ENCODE peak calls at places on chromosomes 2 and 18, in five cellular contexts. One of them, this sample, is unnamed.

GRCh38 chr2:135709992-135710391 is 31.7 kb upstream of the UBXN4 start:
- DNase-seq in fibroblast of pulmonary artery: peak
- DNase-seq in GM10248: peak
- DNase-seq in AG09309: no peak
- DNase-seq in activated CD8-positive, alpha-beta T cell treated with anti-CD3 and anti-CD28 coated beads for 36 hours: peak
- DNase-seq in this sample: peak

GRCh38 chr2:8003462-8004075 is 678.3 kb upstream of the ID2 start:
- DNase-seq in activated CD8-positive, alpha-beta T cell treated with anti-CD3 and anti-CD28 coated beads for 36 hours: no peak
- DNase-seq in fibroblast of pulmonary artery: peak
- DNase-seq in GM10248: no peak
- DNase-seq in AG09309: peak
- DNase-seq in this sample: peak

GRCh38 chr2:108987111-108987510 is 1.9 kb downstream of the EDAR start:
- DNase-seq in activated CD8-positive, alpha-beta T cell treated with anti-CD3 and anti-CD28 coated beads for 36 hours: peak
- DNase-seq in GM10248: no peak
- DNase-seq in fibroblast of pulmonary artery: no peak
- DNase-seq in AG09309: no peak
- DNase-seq in this sample: no peak

GRCh38 chr2:169107645-169108044 is 38.3 kb downstream of the DHRS9 start:
- DNase-seq in AG09309: no peak
- DNase-seq in fibroblast of pulmonary artery: no peak
- DNase-seq in activated CD8-positive, alpha-beta T cell treated with anti-CD3 and anti-CD28 coated beads for 36 hours: peak
- DNase-seq in GM10248: no peak
- DNase-seq in this sample: no peak

GRCh38 chr2:173961346-173961705 is 3.8 kb downstream of the SP3 start:
- DNase-seq in AG09309: no peak
- DNase-seq in activated CD8-positive, alpha-beta T cell treated with anti-CD3 and anti-CD28 coated beads for 36 hours: no peak
- DNase-seq in GM10248: no peak
- DNase-seq in fibroblast of pulmonary artery: no peak
- DNase-seq in this sample: no peak

GRCh38 chr2:27856386-27856785 is 33.8 kb downstream of the RBKS start:
- DNase-seq in GM10248: no peak
- DNase-seq in fibroblast of pulmonary artery: peak
- DNase-seq in AG09309: no peak
- DNase-seq in activated CD8-positive, alpha-beta T cell treated with anti-CD3 and anti-CD28 coated beads for 36 hours: no peak
- DNase-seq in this sample: no peak

GRCh38 chr2:238236571-238236970 is 3.3 kb downstream of the HES6 start:
- DNase-seq in activated CD8-positive, alpha-beta T cell treated with anti-CD3 and anti-CD28 coated beads for 36 hours: no peak
- DNase-seq in fibroblast of pulmonary artery: no peak
- DNase-seq in AG09309: no peak
- DNase-seq in GM10248: no peak
- DNase-seq in this sample: no peak

GRCh38 chr2:53473762-53474161 is 293.8 kb upstream of the CHAC2 start:
- DNase-seq in activated CD8-positive, alpha-beta T cell treated with anti-CD3 and anti-CD28 coated beads for 36 hours: no peak
- DNase-seq in AG09309: no peak
- DNase-seq in fibroblast of pulmonary artery: no peak
- DNase-seq in GM10248: no peak
- DNase-seq in this sample: no peak

GRCh38 chr2:36352024-36352398 is 3.6 kb upstream of the CRIM1 start:
- DNase-seq in activated CD8-positive, alpha-beta T cell treated with anti-CD3 and anti-CD28 coated beads for 36 hours: no peak
- DNase-seq in AG09309: no peak
- DNase-seq in GM10248: peak
- DNase-seq in fibroblast of pulmonary artery: peak
- DNase-seq in this sample: no peak

GRCh38 chr2:25420820-25421237 is 79.1 kb upstream of the DNMT3A start:
- DNase-seq in AG09309: no peak
- DNase-seq in fibroblast of pulmonary artery: no peak
- DNase-seq in GM10248: peak
- DNase-seq in activated CD8-positive, alpha-beta T cell treated with anti-CD3 and anti-CD28 coated beads for 36 hours: no peak
- DNase-seq in this sample: no peak

GRCh38 chr2:51158236-51158635 is 126.3 kb upstream of the NRXN1 start:
- DNase-seq in AG09309: no peak
- DNase-seq in GM10248: no peak
- DNase-seq in fibroblast of pulmonary artery: no peak
- DNase-seq in activated CD8-positive, alpha-beta T cell treated with anti-CD3 and anti-CD28 coated beads for 36 hours: no peak
- DNase-seq in this sample: no peak

GRCh38 chr2:126808929-126809328 is 89.8 kb upstream of the TEX51 start:
- DNase-seq in AG09309: no peak
- DNase-seq in GM10248: no peak
- DNase-seq in fibroblast of pulmonary artery: no peak
- DNase-seq in activated CD8-positive, alpha-beta T cell treated with anti-CD3 and anti-CD28 coated beads for 36 hours: no peak
- DNase-seq in this sample: no peak

GRCh38 chr2:181157326-181157725 is 176.9 kb downstream of the UBE2E3 start:
- DNase-seq in fibroblast of pulmonary artery: no peak
- DNase-seq in activated CD8-positive, alpha-beta T cell treated with anti-CD3 and anti-CD28 coated beads for 36 hours: no peak
- DNase-seq in GM10248: no peak
- DNase-seq in AG09309: peak
- DNase-seq in this sample: no peak

GRCh38 chr2:121897335-121897970 is 142.0 kb downstream of the TSN start:
- DNase-seq in AG09309: no peak
- DNase-seq in fibroblast of pulmonary artery: peak
- DNase-seq in activated CD8-positive, alpha-beta T cell treated with anti-CD3 and anti-CD28 coated beads for 36 hours: peak
- DNase-seq in GM10248: peak
- DNase-seq in this sample: peak

GRCh38 chr18:23799540-23799939 is 110.3 kb downstream of the LAMA3 start:
- DNase-seq in AG09309: no peak
- DNase-seq in GM10248: no peak
- DNase-seq in fibroblast of pulmonary artery: no peak
- DNase-seq in activated CD8-positive, alpha-beta T cell treated with anti-CD3 and anti-CD28 coated beads for 36 hours: no peak
- DNase-seq in this sample: no peak

GRCh38 chr18:23802817-23803216 is 113.6 kb downstream of the LAMA3 start:
- DNase-seq in activated CD8-positive, alpha-beta T cell treated with anti-CD3 and anti-CD28 coated beads for 36 hours: no peak
- DNase-seq in AG09309: no peak
- DNase-seq in fibroblast of pulmonary artery: no peak
- DNase-seq in GM10248: no peak
- DNase-seq in this sample: no peak

GRCh38 chr18:23800902-23801301 is 111.6 kb downstream of the LAMA3 start:
- DNase-seq in AG09309: no peak
- DNase-seq in activated CD8-positive, alpha-beta T cell treated with anti-CD3 and anti-CD28 coated beads for 36 hours: no peak
- DNase-seq in fibroblast of pulmonary artery: no peak
- DNase-seq in GM10248: no peak
- DNase-seq in this sample: no peak

GRCh38 chr18:23798249-23798648 is 109.0 kb downstream of the LAMA3 start:
- DNase-seq in fibroblast of pulmonary artery: no peak
- DNase-seq in activated CD8-positive, alpha-beta T cell treated with anti-CD3 and anti-CD28 coated beads for 36 hours: no peak
- DNase-seq in AG09309: no peak
- DNase-seq in GM10248: no peak
- DNase-seq in this sample: no peak

DNA sequence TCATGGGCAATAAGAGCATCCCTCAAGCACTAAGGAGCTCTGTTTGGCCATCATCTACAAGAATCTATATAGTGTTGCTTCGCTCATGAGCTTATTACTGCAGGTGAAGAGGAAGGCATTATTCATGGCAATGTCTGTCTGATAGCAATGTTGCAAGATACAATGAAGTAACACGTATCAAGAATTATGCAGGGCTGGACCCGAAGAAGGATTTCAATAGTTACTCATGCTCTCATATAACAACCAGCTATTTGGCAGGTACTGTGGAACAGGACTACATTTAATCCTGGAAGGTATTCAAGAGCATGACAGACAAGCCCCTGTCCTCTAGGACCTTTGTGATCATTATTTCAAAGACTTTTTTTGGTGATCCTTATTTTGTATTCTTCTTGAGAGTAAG is 109.6 kb downstream of the LAMA3 start:
- DNase-seq in activated CD8-positive, alpha-beta T cell treated with anti-CD3 and anti-CD28 coated beads for 36 hours: no peak
- DNase-seq in fibroblast of pulmonary artery: no peak
- DNase-seq in AG09309: no peak
- DNase-seq in GM10248: no peak
- DNase-seq in this sample: no peak
- TF ChIP-seq CTCF in activated CD8-positive, alpha-beta T cell treated with anti-CD3 and anti-CD28 coated beads for 36 hours: no peak
- TF ChIP-seq CTCF in fibroblast of pulmonary artery: no peak
- TF ChIP-seq CTCF in AG09309: no peak
- TF ChIP-seq CTCF in GM10248: no peak
- TF ChIP-seq CTCF in this sample: no peak

GRCh38 chr2:182763311-182763912 is 47.4 kb downstream of the DNAJC10 start:
- DNase-seq in GM10248: no peak
- DNase-seq in fibroblast of pulmonary artery: peak
- DNase-seq in AG09309: no peak
- DNase-seq in activated CD8-positive, alpha-beta T cell treated with anti-CD3 and anti-CD28 coated beads for 36 hours: peak
- DNase-seq in this sample: peak

GRCh38 chr2:182767578-182767977 is 51.5 kb downstream of the DNAJC10 start:
- DNase-seq in fibroblast of pulmonary artery: peak
- DNase-seq in AG09309: no peak
- DNase-seq in activated CD8-positive, alpha-beta T cell treated with anti-CD3 and anti-CD28 coated beads for 36 hours: no peak
- DNase-seq in GM10248: no peak
- DNase-seq in this sample: peak

GRCh38 chr2:182761903-182762302 is 45.8 kb downstream of the DNAJC10 start:
- DNase-seq in fibroblast of pulmonary artery: peak
- DNase-seq in activated CD8-positive, alpha-beta T cell treated with anti-CD3 and anti-CD28 coated beads for 36 hours: no peak
- DNase-seq in AG09309: peak
- DNase-seq in GM10248: no peak
- DNase-seq in this sample: peak

DNA sequence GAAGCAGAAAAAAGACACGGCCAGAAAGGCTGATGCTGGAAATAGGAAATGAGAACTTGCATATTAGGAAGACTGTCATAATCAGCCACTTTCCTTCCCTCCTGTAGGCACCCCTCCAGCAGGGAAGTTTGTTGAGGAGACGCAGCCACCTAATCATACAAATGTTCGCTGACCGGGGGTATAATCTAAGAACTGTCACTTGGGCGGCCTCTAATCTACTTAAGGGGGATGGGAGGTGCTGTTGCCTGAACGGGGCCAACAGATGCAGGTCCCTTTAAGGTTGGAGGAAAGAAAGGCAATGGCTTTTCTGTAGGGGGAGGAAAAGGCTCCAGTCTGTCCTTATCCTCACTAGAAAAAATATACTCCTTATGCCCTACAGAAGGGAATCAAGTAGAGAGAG is 50.6 kb downstream of the DNAJC10 start:
- DNase-seq in activated CD8-positive, alpha-beta T cell treated with anti-CD3 and anti-CD28 coated beads for 36 hours: no peak
- DNase-seq in fibroblast of pulmonary artery: no peak
- DNase-seq in GM10248: no peak
- DNase-seq in AG09309: no peak
- DNase-seq in this sample: no peak
- TF ChIP-seq CTCF in activated CD8-positive, alpha-beta T cell treated with anti-CD3 and anti-CD28 coated beads for 36 hours: no peak
- TF ChIP-seq CTCF in fibroblast of pulmonary artery: no peak
- TF ChIP-seq CTCF in GM10248: no peak
- TF ChIP-seq CTCF in AG09309: no peak
- TF ChIP-seq CTCF in this sample: no peak

GRCh38 chr2:143574069-143574468 is 444.9 kb downstream of the ARHGAP15 start:
- DNase-seq in GM10248: no peak
- DNase-seq in fibroblast of pulmonary artery: no peak
- DNase-seq in activated CD8-positive, alpha-beta T cell treated with anti-CD3 and anti-CD28 coated beads for 36 hours: no peak
- DNase-seq in AG09309: no peak
- DNase-seq in this sample: no peak
- TF ChIP-seq CTCF in GM10248: no peak
- TF ChIP-seq CTCF in fibroblast of pulmonary artery: peak
- TF ChIP-seq CTCF in activated CD8-positive, alpha-beta T cell treated with anti-CD3 and anti-CD28 coated beads for 36 hours: no peak
- TF ChIP-seq CTCF in AG09309: no peak
- TF ChIP-seq CTCF in this sample: no peak

GRCh38 chr18:57446322-57446721 is 11.1 kb downstream of the ONECUT2 start:
- DNase-seq in AG09309: no peak
- DNase-seq in GM10248: no peak
- DNase-seq in fibroblast of pulmonary artery: peak
- DNase-seq in activated CD8-positive, alpha-beta T cell treated with anti-CD3 and anti-CD28 coated beads for 36 hours: peak
- DNase-seq in this sample: no peak
- TF ChIP-seq CTCF in AG09309: peak
- TF ChIP-seq CTCF in GM10248: peak
- TF ChIP-seq CTCF in fibroblast of pulmonary artery: peak
- TF ChIP-seq CTCF in activated CD8-positive, alpha-beta T cell treated with anti-CD3 and anti-CD28 coated beads for 36 hours: peak
- TF ChIP-seq CTCF in this sample: peak

This sample was measured in brain microvascular endothelial cell.